ENCODE peak calls at places on chromosome 9, in five cellular contexts. U is pancreas, A is astrocyte of the cerebellum, W is endothelial cell, L is astrocyte. S is an unnamed sample.

GRCh38 chr9:18067553-18068120 is 406.3 kb upstream of the ADAMTSL1 start:
- DNase-seq in L (no peak), U (no peak), A (no peak), W (no peak), S (no peak)

GRCh38 chr9:104779946-104780539 is 16.1 kb downstream of the NIPSNAP3B start:
- DNase-seq in U (no peak), L (no peak), W (no peak), A (no peak), S (no peak)

GRCh38 chr9:36548454-36548853 is 24.2 kb upstream of the MELK start:
- DNase-seq in A (no peak), U (no peak), L (no peak), W (no peak), S (no peak)

GRCh38 chr9:125544988-125545651 is 161.9 kb downstream of the MAPKAP1 start:
- DNase-seq in A (peak), W (no peak), L (peak), U (no peak), S (peak)

GRCh38 chr9:34991833-34992375 is 2.4 kb downstream of the DNAJB5 start:
- DNase-seq in W (no peak), L (peak), U (no peak), A (no peak), S (no peak)

GRCh38 chr9:111095423-111095822 is 57.2 kb upstream of the LPAR1 start:
- DNase-seq in W (no peak), A (no peak), L (no peak), U (no peak), S (peak)

GRCh38 chr9:26261503-26262330 is 583.5 kb upstream of the TUSC1 start:
- DNase-seq in A (peak), U (no peak), L (peak), W (no peak), S (no peak)

GRCh38 chr9:38008168-38009034 is 60.6 kb downstream of the SHB start:
- DNase-seq in U (peak), W (peak), A (peak), L (peak), S (no peak)

GRCh38 chr9:2317591-2317990 is 302.4 kb downstream of the SMARCA2 start:
- DNase-seq in A (no peak), W (no peak), L (no peak), U (no peak), S (no peak)

GRCh38 chr9:128078504-128079434 is 10.7 kb downstream of the SLC25A25 start:
- DNase-seq in U (no peak), A (no peak), W (no peak), L (peak), S (no peak)

GRCh38 chr9:69122086-69122390 is 52.0 kb upstream of the TJP2 start:
- DNase-seq in W (peak), U (peak), A (peak), L (peak), S (no peak)

GRCh38 chr9:137390553-137391410 is 32.2 kb downstream of the EXD3 start:
- DNase-seq in L (no peak), U (peak), W (no peak), A (no peak), S (no peak)

GRCh38 chr9:551986-552930 is 289.2 kb upstream of the DMRT1 start:
- DNase-seq in A (peak), L (peak), U (no peak), W (no peak), S (peak)

GRCh38 chr9:91547076-91547475 is 123.4 kb upstream of the NFIL3 start:
- DNase-seq in A (no peak), W (no peak), U (no peak), L (peak), S (no peak)

GRCh38 chr9:90767523-90768100 is 34.0 kb upstream of the SYK start:
- DNase-seq in L (no peak), W (no peak), A (no peak), U (no peak), S (no peak)

GRCh38 chr9:20620658-20621552 is 1.4 kb downstream of the MLLT3 start:
- DNase-seq in A (no peak), L (peak), U (peak), W (peak), S (no peak)

GRCh38 chr9:37998881-37999311 is 70.1 kb downstream of the SHB start:
- DNase-seq in U (peak), W (no peak), L (no peak), A (no peak), S (no peak)

GRCh38 chr9:123039617-123040219 is 6.3 kb downstream of the GPR21 start:
- DNase-seq in U (no peak), W (no peak), L (no peak), A (no peak), S (no peak)

DNA sequence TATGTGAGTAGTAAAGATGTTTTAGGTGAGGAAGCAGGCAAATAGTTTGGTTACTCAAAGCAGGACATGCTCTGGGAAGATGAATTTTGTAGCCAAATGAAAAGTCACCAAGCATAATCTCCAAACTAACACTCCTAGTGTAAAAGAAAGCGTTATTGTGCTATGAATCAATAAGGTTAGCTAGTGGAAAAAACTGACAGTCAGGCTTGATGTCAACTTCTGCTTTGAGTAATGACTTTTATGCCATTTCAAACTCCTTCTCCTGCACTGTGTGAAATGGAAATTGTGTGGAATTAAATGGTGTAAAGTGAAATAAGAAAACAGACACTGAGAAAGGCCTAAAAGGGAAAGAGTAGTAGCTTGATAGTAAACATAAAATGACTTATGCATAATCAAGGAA is 637.2 kb upstream of the DMAC1 start:
- DNase-seq in L (no peak), W (no peak), U (no peak), A (no peak), S (no peak)
- TF ChIP-seq CTCF in L (no peak), W (no peak), U (no peak), A (no peak), S (no peak)

DNA sequence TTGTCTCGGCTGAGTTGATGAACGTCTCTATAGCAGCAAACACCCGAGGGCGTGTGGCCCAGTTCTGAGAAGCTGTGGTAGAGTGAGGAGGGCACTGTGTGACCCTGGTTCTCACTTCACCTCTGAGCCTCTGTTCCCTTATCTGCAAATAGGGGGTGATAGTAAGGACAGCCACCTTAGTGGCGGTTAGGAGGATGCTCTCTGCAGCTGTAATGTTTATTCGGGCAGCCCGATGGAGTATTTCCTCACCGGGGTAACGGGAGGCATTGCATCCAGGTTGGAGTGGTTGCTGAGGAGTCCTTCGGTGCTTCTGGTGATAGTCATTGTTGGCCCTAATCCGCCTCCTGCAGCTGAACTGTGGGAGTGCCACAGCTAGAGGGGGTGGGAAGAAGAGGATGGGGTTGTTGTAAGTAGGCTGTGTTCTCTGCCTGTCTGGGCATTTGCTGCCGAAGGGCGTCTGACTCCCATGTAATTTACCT is 13.9 kb downstream of the PRRC2B start:
- DNase-seq in W (peak), L (no peak), U (no peak), A (no peak), S (no peak)
- TF ChIP-seq CTCF in W (no peak), L (peak), U (no peak), A (peak), S (peak)

DNA sequence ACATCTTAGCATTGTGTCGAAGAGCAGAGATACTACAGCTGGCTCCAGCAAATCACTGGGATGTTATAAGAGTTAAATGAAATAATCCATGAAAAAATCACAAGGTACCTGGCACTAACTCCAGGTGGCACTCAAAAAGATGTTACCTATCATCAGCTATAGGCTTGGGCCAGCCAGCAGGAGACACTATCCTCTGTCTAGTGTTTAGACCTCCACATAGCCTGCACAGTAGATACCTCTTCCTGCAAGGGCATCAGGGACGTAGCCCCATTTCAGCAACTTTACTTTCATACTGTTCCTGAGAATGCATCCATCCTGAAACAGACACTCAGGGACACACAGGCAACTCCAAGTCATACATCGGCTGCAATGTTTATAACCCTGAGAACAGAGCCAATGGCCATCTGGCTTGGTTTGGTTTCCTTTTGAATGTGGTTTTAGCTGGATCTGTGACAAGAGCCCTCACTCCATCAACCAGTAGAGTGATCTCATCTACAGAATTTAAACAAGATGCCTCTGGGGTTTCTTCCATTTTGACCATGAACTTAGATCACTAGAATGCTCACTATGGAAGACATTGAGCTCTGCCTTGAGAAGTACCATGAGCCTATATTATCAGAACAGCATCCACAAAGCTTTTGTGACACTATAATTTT is 69.9 kb downstream of the TLE1 start:
- DNase-seq in U (no peak), A (peak), W (no peak), L (peak), S (peak)
- TF ChIP-seq CTCF in U (no peak), A (no peak), W (no peak), L (no peak), S (no peak)

GRCh38 chr9:117413346-117414219 is 1.3 kb downstream of the ASTN2 start:
- DNase-seq in U (peak), W (peak), A (no peak), L (no peak), S (no peak)
- TF ChIP-seq CTCF in U (no peak), W (no peak), A (no peak), L (no peak), S (no peak)

GRCh38 chr9:100697339-100697738 is 119.5 kb downstream of the CAVIN4 start:
- DNase-seq in W (no peak), A (no peak), U (no peak), L (no peak), S (no peak)

GRCh38 chr9:100700689-100701318 is 122.9 kb downstream of the CAVIN4 start:
- DNase-seq in A (no peak), W (peak), L (no peak), U (no peak), S (no peak)
- TF ChIP-seq CTCF in A (peak), W (peak), L (peak), U (peak), S (peak)

GRCh38 chr9:135328485-135329417 is 150.8 kb upstream of the PPP1R26 start:
- DNase-seq in A (no peak), W (no peak), U (no peak), L (no peak), S (no peak)

GRCh38 chr9:135329571-135330306 is 149.8 kb upstream of the PPP1R26 start:
- DNase-seq in U (peak), L (no peak), A (no peak), W (no peak), S (no peak)

GRCh38 chr9:135326141-135326540 is 153.4 kb upstream of the PPP1R26 start:
- DNase-seq in W (no peak), U (no peak), L (no peak), A (no peak), S (no peak)

GRCh38 chr9:135324329-135324728 is 155.3 kb upstream of the PPP1R26 start:
- DNase-seq in L (no peak), U (no peak), W (no peak), A (no peak), S (no peak)

GRCh38 chr9:135326633-135327152 is 152.9 kb upstream of the PPP1R26 start:
- DNase-seq in A (no peak), L (no peak), W (no peak), U (no peak), S (no peak)
- TF ChIP-seq CTCF in A (no peak), L (no peak), W (no peak), U (no peak), S (no peak)

S was measured in AG09319.